ENCODE peak calls at places on chromosomes 1 and 21, in seven cellular contexts. One of them, this sample, is unnamed.

GRCh38 chr1:185448591-185449186 is 131.6 kb upstream of the IVNS1ABP start:
- DNase-seq in SK-N-SH: no peak
- DNase-seq in K562: no peak
- DNase-seq in left ventricle myocardium inferior: no peak
- DNase-seq in MG63: no peak
- DNase-seq in bronchial epithelial cell: no peak
- DNase-seq in aorta: no peak
- DNase-seq in this sample: no peak

GRCh38 chr1:152623203-152623844 is 421 bp upstream of the LCE3A start:
- DNase-seq in SK-N-SH: peak; percentile 37
- DNase-seq in K562: peak; percentile 45
- DNase-seq in left ventricle myocardium inferior: no peak
- DNase-seq in MG63: peak; percentile 53
- DNase-seq in bronchial epithelial cell: no peak
- DNase-seq in aorta: no peak
- DNase-seq in this sample: no peak

GRCh38 chr1:53681647-53682368 is 57.2 kb downstream of the GLIS1 start:
- DNase-seq in SK-N-SH: peak; percentile 79
- DNase-seq in K562: peak; percentile 60
- DNase-seq in left ventricle myocardium inferior: peak; percentile 17
- DNase-seq in MG63: no peak
- DNase-seq in bronchial epithelial cell: peak; percentile 39
- DNase-seq in aorta: no peak
- DNase-seq in this sample: peak; percentile 92

GRCh38 chr1:206898089-206898908 is 1.1 kb downstream of the IL24 start:
- DNase-seq in SK-N-SH: no peak
- DNase-seq in K562: no peak
- DNase-seq in left ventricle myocardium inferior: no peak
- DNase-seq in MG63: peak; percentile 68
- DNase-seq in bronchial epithelial cell: peak; percentile 79
- DNase-seq in aorta: no peak
- DNase-seq in this sample: no peak

GRCh38 chr1:213921352-213922111 is 66.2 kb upstream of the PROX1 start:
- DNase-seq in SK-N-SH: no peak
- DNase-seq in K562: no peak
- DNase-seq in left ventricle myocardium inferior: no peak
- DNase-seq in MG63: no peak
- DNase-seq in bronchial epithelial cell: no peak
- DNase-seq in aorta: no peak
- DNase-seq in this sample: no peak

GRCh38 chr1:24277420-24278169 is 41.6 kb upstream of the GRHL3 start:
- DNase-seq in SK-N-SH: no peak
- DNase-seq in K562: no peak
- DNase-seq in left ventricle myocardium inferior: no peak
- DNase-seq in MG63: peak; percentile 87
- DNase-seq in bronchial epithelial cell: peak; percentile 49
- DNase-seq in aorta: no peak
- DNase-seq in this sample: no peak

GRCh38 chr21:43585924-43586411 is 73.3 kb downstream of the HSF2BP start:
- DNase-seq in SK-N-SH: no peak
- DNase-seq in K562: no peak
- DNase-seq in left ventricle myocardium inferior: no peak
- DNase-seq in MG63: peak; percentile 89
- DNase-seq in bronchial epithelial cell: peak; percentile 100
- DNase-seq in aorta: no peak
- DNase-seq in this sample: no peak

GRCh38 chr1:85447000-85447943 is 17.7 kb downstream of the DDAH1 start:
- DNase-seq in SK-N-SH: no peak
- DNase-seq in K562: no peak
- DNase-seq in left ventricle myocardium inferior: no peak
- DNase-seq in MG63: no peak
- DNase-seq in bronchial epithelial cell: no peak
- DNase-seq in aorta: no peak
- DNase-seq in this sample: no peak

GRCh38 chr1:8351693-8352470 is 34.0 kb downstream of the SLC45A1 start:
- DNase-seq in SK-N-SH: peak; percentile 75
- DNase-seq in K562: peak; percentile 71
- DNase-seq in left ventricle myocardium inferior: no peak
- DNase-seq in MG63: no peak
- DNase-seq in bronchial epithelial cell: peak; percentile 78
- DNase-seq in aorta: peak; percentile 76
- DNase-seq in this sample: peak; percentile 93

GRCh38 chr1:109821221-109821669 is 57.5 kb upstream of the EPS8L3 start:
- DNase-seq in SK-N-SH: no peak
- DNase-seq in K562: peak; percentile 39
- DNase-seq in left ventricle myocardium inferior: no peak
- DNase-seq in MG63: peak; percentile 100
- DNase-seq in bronchial epithelial cell: peak; percentile 88
- DNase-seq in aorta: peak; percentile 92
- DNase-seq in this sample: no peak

GRCh38 chr1:202184750-202185460 is 8.7 kb upstream of the LGR6 start:
- DNase-seq in SK-N-SH: peak; percentile 90
- DNase-seq in K562: peak; percentile 91
- DNase-seq in left ventricle myocardium inferior: peak; percentile 76
- DNase-seq in MG63: peak; percentile 90
- DNase-seq in bronchial epithelial cell: peak; percentile 72
- DNase-seq in aorta: peak; percentile 95
- DNase-seq in this sample: peak; percentile 97

GRCh38 chr1:23529146-23530088 is 1.6 kb downstream of the E2F2 start:
- DNase-seq in SK-N-SH: peak; percentile 51
- DNase-seq in K562: peak; percentile 50
- DNase-seq in left ventricle myocardium inferior: no peak
- DNase-seq in MG63: peak; percentile 50
- DNase-seq in bronchial epithelial cell: no peak
- DNase-seq in aorta: no peak
- DNase-seq in this sample: no peak

GRCh38 chr1:23417570-23417969 is 7.0 kb downstream of the TCEA3 start:
- DNase-seq in SK-N-SH: peak; percentile 87
- DNase-seq in K562: peak; percentile 58
- DNase-seq in left ventricle myocardium inferior: peak; percentile 45
- DNase-seq in MG63: no peak
- DNase-seq in bronchial epithelial cell: no peak
- DNase-seq in aorta: no peak
- DNase-seq in this sample: no peak

GRCh38 chr1:91066545-91066944 is 44.7 kb upstream of the ZNF644 start:
- DNase-seq in SK-N-SH: no peak
- DNase-seq in K562: no peak
- DNase-seq in left ventricle myocardium inferior: no peak
- DNase-seq in MG63: no peak
- DNase-seq in bronchial epithelial cell: no peak
- DNase-seq in aorta: no peak
- DNase-seq in this sample: no peak

GRCh38 chr1:84374991-84375838 is 23.1 kb upstream of the DNASE2B start:
- DNase-seq in SK-N-SH: no peak
- DNase-seq in K562: no peak
- DNase-seq in left ventricle myocardium inferior: no peak
- DNase-seq in MG63: peak; percentile 24
- DNase-seq in bronchial epithelial cell: no peak
- DNase-seq in aorta: no peak
- DNase-seq in this sample: no peak

GRCh38 chr1:161068306-161069200 is 1.1 kb downstream of the ARHGAP30 start:
- DNase-seq in SK-N-SH: no peak
- DNase-seq in K562: no peak
- DNase-seq in left ventricle myocardium inferior: peak; percentile 70
- DNase-seq in MG63: no peak
- DNase-seq in bronchial epithelial cell: peak; percentile 63
- DNase-seq in aorta: peak; percentile 81
- DNase-seq in this sample: no peak

GRCh38 chr1:22601610-22602009 is 34.8 kb upstream of the C1QA start:
- DNase-seq in SK-N-SH: no peak
- DNase-seq in K562: no peak
- DNase-seq in left ventricle myocardium inferior: no peak
- DNase-seq in MG63: no peak
- DNase-seq in bronchial epithelial cell: no peak
- DNase-seq in aorta: no peak
- DNase-seq in this sample: no peak

GRCh38 chr1:85316324-85316723 is 39.9 kb upstream of the BCL10 start:
- DNase-seq in SK-N-SH: no peak
- DNase-seq in K562: no peak
- DNase-seq in left ventricle myocardium inferior: no peak
- DNase-seq in MG63: peak; percentile 38
- DNase-seq in bronchial epithelial cell: no peak
- DNase-seq in aorta: no peak
- DNase-seq in this sample: no peak

GRCh38 chr1:110559157-110559556 is 40.2 kb upstream of the KCNA10 start:
- DNase-seq in SK-N-SH: no peak
- DNase-seq in K562: no peak
- DNase-seq in left ventricle myocardium inferior: no peak
- DNase-seq in MG63: peak; percentile 52
- DNase-seq in bronchial epithelial cell: peak; percentile 69
- DNase-seq in aorta: no peak
- DNase-seq in this sample: no peak

GRCh38 chr1:157496121-157496526 is 56.2 kb downstream of the FCRL5 start:
- DNase-seq in SK-N-SH: peak; percentile 42
- DNase-seq in K562: peak; percentile 53
- DNase-seq in left ventricle myocardium inferior: no peak
- DNase-seq in MG63: no peak
- DNase-seq in bronchial epithelial cell: peak; percentile 38
- DNase-seq in aorta: no peak
- DNase-seq in this sample: peak; percentile 64

GRCh38 chr1:29096255-29096896 is 27.3 kb downstream of the TMEM200B start:
- DNase-seq in SK-N-SH: no peak
- DNase-seq in K562: no peak
- DNase-seq in left ventricle myocardium inferior: no peak
- DNase-seq in MG63: no peak
- DNase-seq in bronchial epithelial cell: no peak
- DNase-seq in aorta: no peak
- DNase-seq in this sample: no peak

GRCh38 chr1:156399355-156400125 is 30.5 kb downstream of the RHBG start:
- DNase-seq in SK-N-SH: no peak
- DNase-seq in K562: no peak
- DNase-seq in left ventricle myocardium inferior: no peak
- DNase-seq in MG63: no peak
- DNase-seq in bronchial epithelial cell: no peak
- DNase-seq in aorta: no peak
- DNase-seq in this sample: peak; percentile 73

GRCh38 chr1:221897312-221897711 is 155.4 kb upstream of the DUSP10 start:
- DNase-seq in SK-N-SH: peak; percentile 57
- DNase-seq in K562: no peak
- DNase-seq in left ventricle myocardium inferior: no peak
- DNase-seq in MG63: no peak
- DNase-seq in bronchial epithelial cell: peak; percentile 30
- DNase-seq in aorta: no peak
- DNase-seq in this sample: no peak

GRCh38 chr1:170198090-170198489 is 52.3 kb downstream of the NTMT2 start:
- DNase-seq in SK-N-SH: no peak
- DNase-seq in K562: no peak
- DNase-seq in left ventricle myocardium inferior: no peak
- DNase-seq in MG63: no peak
- DNase-seq in bronchial epithelial cell: no peak
- DNase-seq in aorta: no peak
- DNase-seq in this sample: no peak

GRCh38 chr1:219659682-219660081 is 46.8 kb upstream of the ZC3H11B start:
- DNase-seq in SK-N-SH: peak; percentile 6
- DNase-seq in K562: no peak
- DNase-seq in left ventricle myocardium inferior: no peak
- DNase-seq in MG63: peak; percentile 83
- DNase-seq in bronchial epithelial cell: peak; percentile 3
- DNase-seq in aorta: no peak
- DNase-seq in this sample: peak; percentile 2

GRCh38 chr1:1599030-1599916 is 662 bp downstream of the FNDC10 start:
- DNase-seq in SK-N-SH: peak; percentile 88
- DNase-seq in K562: peak; percentile 81
- DNase-seq in left ventricle myocardium inferior: no peak
- DNase-seq in MG63: peak; percentile 53
- DNase-seq in bronchial epithelial cell: no peak
- DNase-seq in aorta: no peak
- DNase-seq in this sample: peak; percentile 94
- H3K4me3 ChIP-seq in SK-N-SH: peak overlapping the region; percentile 9
- H3K4me3 ChIP-seq in K562: peak overlapping the region; percentile 23
- H3K4me3 ChIP-seq in left ventricle myocardium inferior: peak overlapping the region; percentile 56
- H3K4me3 ChIP-seq in MG63: no peak overlapping the region
- H3K4me3 ChIP-seq in bronchial epithelial cell: peak overlapping the region; percentile 18
- H3K4me3 ChIP-seq in aorta: no peak overlapping the region
- H3K4me3 ChIP-seq in this sample: peak overlapping the region; percentile 33

DNA sequence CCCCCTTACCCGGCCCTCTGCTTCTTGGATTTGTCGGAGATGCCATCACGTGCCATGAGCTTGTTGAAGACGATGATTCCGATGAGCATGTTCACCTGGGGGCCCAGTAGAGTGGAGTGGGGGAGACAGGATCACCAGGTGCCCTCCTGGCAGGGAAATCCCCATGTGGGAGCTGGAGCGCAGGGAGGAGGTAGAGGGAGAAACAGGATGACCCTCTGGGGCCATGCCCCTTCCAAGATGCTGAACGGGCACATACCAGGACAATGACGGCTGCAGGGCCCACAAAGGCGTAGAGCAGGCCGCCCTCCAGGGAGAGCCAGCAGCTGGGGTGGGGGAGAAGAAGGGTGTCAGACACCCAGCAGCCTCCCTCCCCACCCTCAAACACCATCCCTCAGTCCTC is 28.6 kb downstream of the ADGRB2 start:
- DNase-seq in SK-N-SH: no peak
- DNase-seq in K562: no peak
- DNase-seq in left ventricle myocardium inferior: no peak
- DNase-seq in MG63: no peak
- DNase-seq in bronchial epithelial cell: no peak
- DNase-seq in aorta: no peak
- DNase-seq in this sample: no peak
- H3K36me3 ChIP-seq in SK-N-SH: no peaks in the 10 kb centered on the region
- H3K36me3 ChIP-seq in K562: no peaks in the 10 kb centered on the region
- H3K36me3 ChIP-seq in left ventricle myocardium inferior: no peaks in the 10 kb centered on the region
- H3K36me3 ChIP-seq in MG63: no peaks in the 10 kb centered on the region
- H3K36me3 ChIP-seq in bronchial epithelial cell: no peaks in the 10 kb centered on the region
- H3K36me3 ChIP-seq in aorta: no peaks in the 10 kb centered on the region
- H3K36me3 ChIP-seq in this sample: no peaks in the 10 kb centered on the region

DNA sequence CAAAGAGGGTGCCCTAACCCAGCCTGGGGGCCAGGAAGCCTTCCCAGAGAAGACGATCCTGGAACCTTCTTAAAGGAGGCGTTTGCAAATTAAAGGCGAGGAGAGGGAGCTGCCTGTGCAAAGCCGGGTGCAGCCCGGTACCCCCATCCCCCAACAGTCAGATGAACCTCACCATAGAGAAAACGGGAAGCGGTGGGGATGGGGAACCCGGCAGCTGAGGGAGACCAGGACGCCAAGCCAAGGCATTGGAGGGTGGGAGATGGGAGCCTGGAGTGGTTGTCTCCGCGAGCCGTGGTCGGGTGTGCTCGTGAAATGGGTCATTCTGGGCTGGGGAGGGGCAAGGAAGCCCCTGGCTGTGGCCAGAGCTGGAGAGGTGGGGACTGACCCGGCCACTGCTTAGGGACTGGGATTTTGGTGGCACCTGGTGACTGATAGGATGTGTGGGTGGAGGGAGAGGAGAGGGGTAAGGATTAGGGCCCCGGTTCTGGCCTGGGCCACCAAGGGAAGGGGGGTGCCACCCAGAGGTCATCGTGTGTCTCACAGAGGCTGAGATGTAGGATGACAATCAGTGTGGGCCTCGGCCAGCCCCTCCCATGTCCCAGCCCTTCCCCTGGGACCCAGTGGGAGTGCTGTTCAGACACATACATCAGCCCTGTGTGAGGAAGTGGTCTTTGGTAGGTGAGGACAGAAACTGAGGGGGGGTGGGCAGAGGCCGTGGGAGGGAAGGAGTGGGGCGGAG is 662 bp upstream of the PADI2 start:
- DNase-seq in SK-N-SH: peak; percentile 44
- DNase-seq in K562: peak; percentile 54
- DNase-seq in left ventricle myocardium inferior: no peak
- DNase-seq in MG63: no peak
- DNase-seq in bronchial epithelial cell: no peak
- DNase-seq in aorta: no peak
- DNase-seq in this sample: peak; percentile 85
- H3K27me3 ChIP-seq in SK-N-SH: peaks cover 27% of the 10 kb centered on the region
- H3K27me3 ChIP-seq in K562: peaks cover 35% of the 10 kb centered on the region
- H3K27me3 ChIP-seq in left ventricle myocardium inferior: peaks cover 66% of the 10 kb centered on the region
- H3K27me3 ChIP-seq in MG63: no peaks in the 10 kb centered on the region
- H3K27me3 ChIP-seq in bronchial epithelial cell: peaks cover 17% of the 10 kb centered on the region
- H3K27me3 ChIP-seq in aorta: no peaks in the 10 kb centered on the region
- H3K27me3 ChIP-seq in this sample: peaks cover 32% of the 10 kb centered on the region

GRCh38 chr1:14851775-14852174 is 253.3 kb downstream of the KAZN start:
- DNase-seq in SK-N-SH: no peak
- DNase-seq in K562: no peak
- DNase-seq in left ventricle myocardium inferior: no peak
- DNase-seq in MG63: no peak
- DNase-seq in bronchial epithelial cell: no peak
- DNase-seq in aorta: no peak
- DNase-seq in this sample: no peak
- H3K4me3 ChIP-seq in SK-N-SH: no peak overlapping the region
- H3K4me3 ChIP-seq in K562: no peak overlapping the region
- H3K4me3 ChIP-seq in left ventricle myocardium inferior: no peak overlapping the region
- H3K4me3 ChIP-seq in MG63: no peak overlapping the region
- H3K4me3 ChIP-seq in bronchial epithelial cell: no peak overlapping the region
- H3K4me3 ChIP-seq in aorta: no peak overlapping the region
- H3K4me3 ChIP-seq in this sample: no peak overlapping the region

This sample was measured in H7.